ENCODE peak calls at places on chromosome 4, in five cellular contexts. T, F, G, M and O are unnamed samples.

GRCh38 chr4:89242864-89243740 is 64.5 kb downstream of the GPRIN3 start:
- DNase-seq in T (no peak), F (no peak), G (no peak), M (no peak), O (no peak)

GRCh38 chr4:156583265-156583664 is 388.3 kb downstream of the PDGFC start:
- DNase-seq in T (no peak), F (no peak), G (no peak), M (no peak), O (no peak)

GRCh38 chr4:76984788-76985211 is 35.2 kb downstream of the SEPTIN11 start:
- DNase-seq in T (no peak), F (peak), G (no peak), M (no peak), O (no peak)

GRCh38 chr4:99790796-99791617 is 25.6 kb upstream of the DAPP1 start:
- DNase-seq in T (no peak), F (no peak), G (no peak), M (no peak), O (no peak)

GRCh38 chr4:184267673-184268573 is 50.2 kb upstream of the ENPP6 start:
- DNase-seq in T (peak), F (peak), G (peak), M (peak), O (no peak)

GRCh38 chr4:133801858-133802257 is 399.7 kb downstream of the PABPC4L start:
- DNase-seq in T (no peak), F (no peak), G (no peak), M (no peak), O (no peak)

GRCh38 chr4:1136028-1136427 is 22.7 kb upstream of the RNF212 start:
- DNase-seq in T (no peak), F (no peak), G (no peak), M (no peak), O (no peak)

GRCh38 chr4:102734591-102735385 is 26.0 kb downstream of the MANBA start:
- DNase-seq in T (no peak), F (peak), G (no peak), M (peak), O (no peak)

GRCh38 chr4:184281231-184282139 is 63.8 kb upstream of the ENPP6 start:
- DNase-seq in T (no peak), F (no peak), G (no peak), M (peak), O (peak)

GRCh38 chr4:168923526-168924194 is 86.4 kb downstream of the CBR4 start:
- DNase-seq in T (peak), F (peak), G (peak), M (peak), O (no peak)

GRCh38 chr4:59161249-59161648 is 2038.9 kb upstream of the ADGRL3 start:
- DNase-seq in T (no peak), F (no peak), G (no peak), M (no peak), O (no peak)

GRCh38 chr4:183443609-183444148 is 757 bp upstream of the CDKN2AIP start:
- DNase-seq in T (no peak), F (no peak), G (no peak), M (no peak), O (no peak)

GRCh38 chr4:4574792-4575191 is 32.9 kb upstream of the STX18 start:
- DNase-seq in T (peak), F (no peak), G (no peak), M (no peak), O (no peak)

GRCh38 chr4:124288706-124289486 is 423.6 kb downstream of the ANKRD50 start:
- DNase-seq in T (no peak), F (no peak), G (no peak), M (no peak), O (no peak)

GRCh38 chr4:849478-850175 is 23.7 kb upstream of the CPLX1 start:
- DNase-seq in T (no peak), F (no peak), G (no peak), M (no peak), O (no peak)

GRCh38 chr4:104394409-104394813 is 100.3 kb downstream of the CXXC4 start:
- DNase-seq in T (no peak), F (no peak), G (no peak), M (no peak), O (no peak)

GRCh38 chr4:140152015-140152703 is 1.8 kb downstream of the MAML3 start:
- DNase-seq in T (peak), F (no peak), G (peak), M (no peak), O (no peak)

GRCh38 chr4:3733195-3733594 is 33.0 kb upstream of the ADRA2C start:
- DNase-seq in T (no peak), F (no peak), G (no peak), M (no peak), O (no peak)

GRCh38 chr4:69054578-69055200 is 41.6 kb upstream of the UGT2B7 start:
- DNase-seq in T (peak), F (peak), G (no peak), M (no peak), O (no peak)

GRCh38 chr4:159516556-159516955 is 413.7 kb downstream of the RAPGEF2 start:
- DNase-seq in T (no peak), F (no peak), G (no peak), M (no peak), O (no peak)

DNA sequence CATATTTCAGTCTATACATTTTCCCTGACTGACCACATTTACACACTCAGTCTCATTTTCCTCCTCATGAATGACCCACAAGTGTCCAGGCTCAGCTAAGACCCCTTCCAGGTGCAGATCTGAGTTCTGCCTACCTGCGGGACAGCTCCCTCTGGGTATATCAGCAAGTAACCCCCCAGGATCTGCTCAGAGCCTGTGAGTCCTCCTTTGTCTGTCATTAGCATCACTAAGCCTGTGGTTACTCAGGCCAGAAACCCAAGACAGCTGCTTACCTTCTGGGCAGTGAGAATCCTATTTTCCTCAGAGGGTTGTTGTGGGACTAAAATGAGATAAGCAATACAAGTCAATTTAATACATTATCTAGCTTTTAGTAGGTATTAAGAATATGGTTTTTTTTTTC is 487.6 kb upstream of the BOD1L1 start:
- DNase-seq in T (no peak), F (no peak), G (no peak), M (no peak), O (no peak)
- TF ChIP-seq CEBPB in T (no peak), F (no peak), G (no peak), M (no peak), O (no peak)

GRCh38 chr4:47650584-47651130 is 165.6 kb downstream of the ATP10D start:
- DNase-seq in T (no peak), F (no peak), G (no peak), M (no peak), O (no peak)

GRCh38 chr4:47652092-47652491 is 167.0 kb downstream of the ATP10D start:
- DNase-seq in T (no peak), F (no peak), G (no peak), M (no peak), O (no peak)

DNA sequence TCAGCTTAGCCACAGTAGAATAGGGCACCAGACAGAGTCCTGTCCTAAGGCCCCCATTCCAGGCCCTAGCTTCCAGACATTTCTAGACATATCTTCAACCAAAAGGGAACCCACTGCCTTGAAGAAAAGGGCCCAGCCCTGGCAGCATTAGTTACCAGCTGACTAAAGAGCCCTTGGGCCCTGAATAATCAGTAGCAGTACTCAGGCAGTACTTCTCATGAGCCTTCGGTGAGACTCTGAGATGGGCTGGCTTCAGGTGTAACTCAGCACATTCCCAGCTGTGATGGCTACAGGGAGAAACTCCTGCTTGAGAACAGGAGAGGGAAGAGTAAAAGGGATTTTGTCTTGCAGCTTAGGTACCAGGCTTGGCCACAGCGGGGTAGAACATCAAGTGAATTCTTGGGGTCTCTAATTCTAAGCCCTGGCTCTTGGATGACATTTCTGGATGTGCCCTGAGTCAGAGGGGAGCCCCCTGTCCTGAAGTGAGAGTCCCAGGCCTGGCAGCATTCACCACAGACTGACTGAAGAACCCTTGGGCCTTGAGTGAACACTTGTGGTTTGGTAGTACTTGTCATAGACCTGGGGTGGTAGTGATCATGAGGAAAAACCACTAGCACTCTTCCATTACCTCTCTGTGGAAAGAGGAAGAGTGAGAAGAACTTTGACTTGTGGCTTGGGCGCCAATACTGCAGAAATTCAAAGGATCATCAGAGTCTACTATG is 170.1 kb downstream of the ATP10D start:
- DNase-seq in T (no peak), F (no peak), G (no peak), M (no peak), O (no peak)
- TF ChIP-seq ATF3 in T (no peak), F (no peak), G (no peak), M (no peak), O (no peak)

GRCh38 chr4:74768857-74769525 is 25.3 kb downstream of the BTC start:
- DNase-seq in T (peak), F (peak), G (no peak), M (no peak), O (no peak)
- TF ChIP-seq CEBPB in T (peak), F (no peak), G (no peak), M (no peak), O (no peak)

GRCh38 chr4:147733614-147734344 is 1.9 kb downstream of the ARHGAP10 start:
- DNase-seq in T (no peak), F (no peak), G (no peak), M (no peak), O (no peak)

GRCh38 chr4:147737623-147738022 is 5.7 kb downstream of the ARHGAP10 start:
- DNase-seq in T (no peak), F (no peak), G (no peak), M (no peak), O (no peak)

GRCh38 chr4:147734496-147734895 is 2.6 kb downstream of the ARHGAP10 start:
- DNase-seq in T (no peak), F (no peak), G (no peak), M (no peak), O (no peak)

GRCh38 chr4:147736458-147736857 is 4.6 kb downstream of the ARHGAP10 start:
- DNase-seq in T (no peak), F (no peak), G (no peak), M (no peak), O (no peak)

DNA sequence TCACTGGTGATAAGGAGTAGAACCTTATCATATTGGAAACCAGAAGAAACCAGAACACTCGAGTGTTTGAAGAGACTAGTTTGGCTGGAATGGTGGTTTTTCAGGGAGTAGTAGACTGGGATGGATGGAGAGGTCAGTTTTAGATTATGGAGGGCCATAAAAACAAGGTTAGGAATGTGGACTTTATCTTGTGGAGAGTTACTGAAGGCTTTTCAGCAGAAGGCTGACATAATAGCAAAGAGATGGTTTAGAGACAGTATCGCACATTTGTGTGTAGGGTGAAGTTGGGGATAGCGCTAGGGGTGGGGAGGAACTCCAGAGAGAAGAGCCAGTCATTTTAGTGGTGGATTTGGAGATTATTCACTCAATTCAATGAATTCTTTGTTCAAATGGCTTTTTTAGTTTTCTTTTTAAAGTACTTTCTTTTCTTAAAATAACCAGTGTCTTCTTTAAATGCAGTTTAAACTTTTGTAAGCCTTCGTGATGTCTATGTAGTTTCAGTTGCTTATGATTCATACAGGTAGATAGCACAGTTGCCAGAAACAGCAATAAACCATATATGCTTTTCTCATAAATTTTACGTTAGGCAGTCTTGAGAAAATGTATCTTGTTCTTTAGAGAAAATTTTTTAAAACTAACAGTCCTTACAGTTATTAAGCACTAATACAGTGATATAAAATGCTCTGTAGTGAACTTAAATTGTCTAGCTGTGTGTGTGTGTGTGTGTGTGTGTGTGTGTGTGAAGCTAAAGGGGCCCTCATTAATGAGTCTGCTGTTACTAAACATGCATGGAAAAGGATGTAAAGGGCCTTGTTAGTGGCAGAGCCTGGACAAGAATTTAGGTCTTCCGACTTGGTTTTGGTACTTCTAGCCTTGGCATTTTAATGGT is 3.8 kb downstream of the ARHGAP10 start:
- DNase-seq in T (no peak), F (no peak), G (no peak), M (no peak), O (no peak)
- TF ChIP-seq ATF3 in T (no peak), F (no peak), G (no peak), M (no peak), O (no peak)

GRCh38 chr4:42710761-42711160 is 53.9 kb upstream of the ATP8A1 start:
- DNase-seq in T (no peak), F (no peak), G (no peak), M (no peak), O (no peak)

GRCh38 chr4:42712854-42713253 is 55.9 kb upstream of the ATP8A1 start:
- DNase-seq in T (no peak), F (no peak), G (no peak), M (no peak), O (no peak)

GRCh38 chr4:42708625-42709024 is 51.7 kb upstream of the ATP8A1 start:
- DNase-seq in T (no peak), F (no peak), G (no peak), M (no peak), O (no peak)

GRCh38 chr4:42709392-42710065 is 52.6 kb upstream of the ATP8A1 start:
- DNase-seq in T (no peak), F (no peak), G (no peak), M (no peak), O (no peak)

DNA sequence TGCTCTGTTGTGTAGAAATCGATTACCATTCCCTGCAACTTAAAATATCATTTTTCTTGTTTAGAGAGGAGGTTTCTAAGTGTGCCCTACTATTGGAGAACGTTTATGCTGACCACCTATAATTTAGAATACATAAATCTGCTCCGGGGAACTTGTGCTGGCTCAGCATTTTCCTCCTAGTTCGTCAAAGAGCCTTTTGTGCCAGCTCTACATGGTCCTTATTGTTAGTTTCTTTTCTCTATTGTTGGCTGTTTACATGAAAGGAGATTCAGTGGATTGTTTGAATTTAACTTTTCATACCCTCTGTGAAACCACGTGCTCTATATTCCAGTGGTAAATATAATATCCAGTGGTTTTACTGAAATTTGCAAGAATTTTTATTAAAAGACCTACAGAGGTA is 53.4 kb upstream of the ATP8A1 start:
- DNase-seq in T (no peak), F (no peak), G (no peak), M (no peak), O (no peak)
- TF ChIP-seq CEBPB in T (no peak), F (no peak), G (no peak), M (no peak), O (no peak)

DNA sequence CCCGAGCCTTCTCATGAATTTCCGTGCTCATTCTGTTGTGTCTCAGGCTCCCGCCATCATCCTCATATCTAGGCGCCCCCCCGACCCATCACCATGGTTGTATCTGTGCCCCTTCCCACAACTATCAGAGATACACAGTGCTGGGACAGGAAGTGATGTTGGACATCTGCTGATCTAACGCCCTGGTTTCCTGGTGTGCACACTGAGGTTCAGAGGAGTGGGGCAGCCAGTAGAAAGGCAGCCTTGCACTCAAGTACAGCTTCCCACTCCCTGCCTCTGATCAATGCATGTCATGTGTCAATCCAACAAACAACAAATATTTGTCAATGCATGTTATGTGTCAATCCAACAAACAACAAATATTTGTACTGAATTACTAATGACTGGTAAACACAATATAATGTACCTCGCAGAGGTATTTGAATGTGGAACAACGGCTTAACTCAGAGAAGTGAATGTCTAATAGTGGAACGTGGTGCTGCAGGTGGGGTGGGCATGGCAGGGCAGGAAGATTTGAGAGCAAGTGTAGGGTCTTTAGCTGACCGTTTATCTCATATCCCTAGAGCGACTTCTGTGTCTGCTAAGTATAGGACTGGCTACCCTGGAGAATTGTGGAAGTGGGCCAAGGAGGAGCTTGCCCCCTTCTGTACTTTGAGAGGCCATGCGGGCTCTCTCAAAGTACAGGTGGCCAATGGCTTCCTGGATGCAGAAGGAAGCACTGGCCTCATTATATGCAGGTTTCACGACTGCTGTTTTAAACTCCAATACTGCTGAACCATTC is 10.3 kb upstream of the SEL1L3 start:
- DNase-seq in T (no peak), F (no peak), G (no peak), M (no peak), O (no peak)
- TF ChIP-seq ATF3 in T (no peak), F (no peak), G (no peak), M (no peak), O (no peak)

GRCh38 chr4:172547724-172548123 is 620.9 kb upstream of the GALNT7 start:
- DNase-seq in T (no peak), F (no peak), G (no peak), M (no peak), O (no peak)

GRCh38 chr4:172554588-172554987 is 614.0 kb upstream of the GALNT7 start:
- DNase-seq in T (no peak), F (no peak), G (no peak), M (no peak), O (no peak)

GRCh38 chr4:172553216-172553615 is 615.4 kb upstream of the GALNT7 start:
- DNase-seq in T (no peak), F (no peak), G (no peak), M (no peak), O (no peak)
- TF ChIP-seq CEBPB in T (no peak), F (no peak), G (no peak), M (no peak), O (no peak)